ENCODE peak calls at places on chromosomes 2 and 18, in five cellular contexts. I is amniotic stem cell, G is GM18507, C is memory B cell, X is activated gamma-delta T cell. T is an unnamed sample.

GRCh38 chr2:160209457-160209856 is 9.4 kb upstream of the ITGB6 start:
- DNase-seq in G (no peak), X (no peak), I (peak), C (no peak), T (peak)

GRCh38 chr2:173286153-173286809 is 68.4 kb upstream of the CDCA7 start:
- DNase-seq in G (peak), X (no peak), C (no peak), I (no peak), T (no peak)

GRCh38 chr2:20212871-20213503 is 11.9 kb downstream of the SDC1 start:
- DNase-seq in I (no peak), X (no peak), G (no peak), C (no peak), T (peak)

GRCh38 chr2:179264238-179265081 is at the start of gene SESTD1:
- DNase-seq in C (peak), I (no peak), X (peak), G (peak), T (peak)

GRCh38 chr18:78865056-78865598 is 114.5 kb upstream of the SALL3 start:
- DNase-seq in G (no peak), X (no peak), C (no peak), I (no peak), T (no peak)

GRCh38 chr2:239704737-239705136 is 303.9 kb upstream of the HDAC4 start:
- DNase-seq in I (no peak), C (no peak), X (no peak), G (no peak), T (no peak)

GRCh38 chr2:143513081-143513480 is 383.9 kb downstream of the ARHGAP15 start:
- DNase-seq in X (no peak), C (no peak), G (peak), I (no peak), T (peak)

GRCh38 chr2:129444417-129445150 is 534.9 kb upstream of the RAB6C start:
- DNase-seq in I (no peak), X (no peak), G (no peak), C (no peak), T (no peak)

GRCh38 chr2:203177361-203177760 is 61.5 kb upstream of the CYP20A1 start:
- DNase-seq in G (no peak), C (no peak), I (no peak), X (no peak), T (no peak)

GRCh38 chr2:1721706-1722483 is 22.4 kb downstream of the PXDN start:
- DNase-seq in I (peak), X (no peak), C (no peak), G (no peak), T (peak)

GRCh38 chr2:36594849-36595248 is 3.1 kb downstream of the FEZ2 start:
- DNase-seq in C (no peak), I (no peak), G (no peak), X (no peak), T (no peak)

GRCh38 chr2:11932896-11933295 is 186.5 kb downstream of the LPIN1 start:
- DNase-seq in X (no peak), I (no peak), C (no peak), G (no peak), T (no peak)

GRCh38 chr2:123953848-123954247 is 71.2 kb upstream of the CNTNAP5 start:
- DNase-seq in X (no peak), G (no peak), C (no peak), I (no peak), T (peak)

GRCh38 chr2:239498576-239498975 is 97.8 kb upstream of the HDAC4 start:
- DNase-seq in C (no peak), I (no peak), X (no peak), G (no peak), T (no peak)

GRCh38 chr2:8544786-8545631 is 136.8 kb upstream of the ID2 start:
- DNase-seq in X (peak), G (peak), C (peak), I (peak), T (peak)

GRCh38 chr2:232896700-232897385 is 26.8 kb downstream of the SNORC start:
- DNase-seq in I (no peak), G (no peak), X (no peak), C (no peak), T (no peak)

GRCh38 chr2:117726747-117727146 is 87.7 kb upstream of the DDX18 start:
- DNase-seq in C (no peak), I (no peak), X (no peak), G (no peak), T (no peak)

GRCh38 chr2:28438532-28439063 is 45.9 kb downstream of the FOSL2 start:
- DNase-seq in X (no peak), G (no peak), I (no peak), C (no peak), T (no peak)

GRCh38 chr18:36481935-36482334 is 184.4 kb downstream of the FHOD3 start:
- DNase-seq in I (no peak), C (no peak), X (no peak), G (no peak), T (no peak)

GRCh38 chr2:11371099-11371937 is 26.9 kb upstream of the ROCK2 start:
- DNase-seq in C (no peak), I (no peak), G (no peak), X (no peak), T (peak)

GRCh38 chr2:239283288-239283945 is 117.4 kb downstream of the HDAC4 start:
- DNase-seq in I (no peak), C (no peak), G (no peak), X (no peak), T (no peak)

GRCh38 chr2:58448845-58449244 is 207.7 kb upstream of the FANCL start:
- DNase-seq in X (no peak), I (no peak), C (no peak), G (no peak), T (no peak)

GRCh38 chr18:45221363-45221762 is 393.9 kb upstream of the SLC14A2 start:
- DNase-seq in X (no peak), I (no peak), G (no peak), C (no peak), T (peak)

GRCh38 chr2:47070920-47071824 is 83.9 kb downstream of the STPG4 start:
- DNase-seq in I (no peak), G (peak), C (peak), X (no peak), T (peak)

GRCh38 chr18:36809590-36810381 is 19.0 kb downstream of the TPGS2 start:
- DNase-seq in C (peak), I (peak), X (no peak), G (peak), T (peak)

GRCh38 chr2:181393472-181393871 is 63.7 kb upstream of the ITGA4 start:
- DNase-seq in X (no peak), I (peak), G (no peak), C (peak), T (peak)

GRCh38 chr2:106038598-106039375 is 155.3 kb downstream of the UXS1 start:
- DNase-seq in G (no peak), C (no peak), I (no peak), X (no peak), T (no peak)

GRCh38 chr18:37266290-37266689 is 299.3 kb downstream of the CELF4 start:
- DNase-seq in C (no peak), X (no peak), G (no peak), I (no peak), T (no peak)

GRCh38 chr18:44839239-44839666 is 158.6 kb downstream of the SETBP1 start:
- DNase-seq in G (peak), C (peak), X (peak), I (no peak), T (peak)

GRCh38 chr2:219722276-219722883 is 95.0 kb downstream of the SLC4A3 start:
- DNase-seq in X (no peak), G (no peak), I (no peak), C (no peak), T (no peak)

GRCh38 chr2:45331034-45331786 is 279.9 kb downstream of the SRBD1 start:
- DNase-seq in C (no peak), G (no peak), I (no peak), X (no peak), T (peak)

GRCh38 chr2:181784556-181784955 is 104.2 kb upstream of the NEUROD1 start:
- DNase-seq in I (no peak), X (no peak), G (no peak), C (no peak), T (peak)

GRCh38 chr2:31249009-31249690 is 15.2 kb downstream of the EHD3 start:
- DNase-seq in X (no peak), G (no peak), I (no peak), C (no peak), T (no peak)